ENCODE peak calls at places on chromosomes 2 and 18, in nine cellular contexts. J is BJ, B is GM19239, L is nephron progenitor cell, H is nucleus accumbens, R is glutamatergic neuron, T is non-pigmented ciliary epithelial cell, G is suprapubic skin, O is brain microvascular endothelial cell. U is an unnamed sample.

GRCh38 chr2:43075906-43076585 is 150.4 kb downstream of the ZFP36L2 start:
- DNase-seq in H (no peak), G (no peak), J (no peak), T (no peak), B (no peak), R (no peak), O (peak; percentile 65), L (no peak), U (no peak)

GRCh38 chr2:225182126-225182525 is 139.9 kb upstream of the DOCK10 start:
- DNase-seq in O (no peak), H (no peak), G (no peak), J (no peak), T (no peak), B (no peak), R (no peak), L (no peak), U (no peak)

GRCh38 chr2:174967086-174967485 is 38.1 kb downstream of the CHN1 start:
- DNase-seq in G (no peak), J (no peak), R (no peak), T (no peak), B (no peak), O (no peak), L (no peak), H (no peak), U (no peak)

GRCh38 chr2:239461551-239462515 is 61.0 kb upstream of the HDAC4 start:
- DNase-seq in G (peak; percentile 68), L (no peak), H (no peak), J (no peak), R (no peak), T (no peak), O (no peak), B (no peak), U (peak; percentile 42)

GRCh38 chr2:55618649-55619055 is 1.2 kb upstream of the PPP4R3B start:
- DNase-seq in H (peak; percentile 50), L (peak; percentile 41), B (peak; percentile 48), J (peak; percentile 20), R (peak; percentile 58), T (peak; percentile 17), G (no peak), O (peak; percentile 43), U (no peak)

GRCh38 chr2:80256396-80257167 is 48.0 kb downstream of the LRRTM1 start:
- DNase-seq in R (no peak), H (no peak), J (no peak), L (peak; percentile 6), O (no peak), G (no peak), B (no peak), T (no peak), U (no peak)

GRCh38 chr2:55961318-55961911 is 37.8 kb upstream of the EFEMP1 start:
- DNase-seq in G (no peak), H (no peak), T (no peak), L (no peak), O (peak; percentile 47), B (peak; percentile 12), R (no peak), J (no peak), U (no peak)

GRCh38 chr2:12389354-12390045 is 327.2 kb upstream of the TRIB2 start:
- DNase-seq in B (no peak), L (no peak), O (no peak), T (no peak), R (no peak), H (no peak), J (no peak), G (no peak), U (no peak)

GRCh38 chr2:120465989-120466703 is 120.2 kb downstream of the INHBB start:
- DNase-seq in L (peak; percentile 41), H (no peak), O (no peak), B (no peak), T (no peak), R (peak; percentile 31), J (no peak), G (no peak), U (no peak)

GRCh38 chr2:178157574-178157973 is 36.7 kb upstream of the OSBPL6 start:
- DNase-seq in H (no peak), T (no peak), R (no peak), J (no peak), O (no peak), L (no peak), G (no peak), B (no peak), U (no peak)

GRCh38 chr2:39534095-39534711 is 97.1 kb upstream of the MAP4K3 start:
- DNase-seq in O (no peak), T (no peak), G (no peak), B (no peak), L (no peak), R (no peak), H (no peak), J (no peak), U (no peak)

GRCh38 chr18:70195852-70196434 is 9.5 kb downstream of the RTTN start:
- DNase-seq in L (peak; percentile 11), H (no peak), J (no peak), T (no peak), O (peak; percentile 51), R (no peak), G (no peak), B (no peak), U (no peak)

GRCh38 chr2:46339200-46339599 is 42.0 kb downstream of the EPAS1 start:
- DNase-seq in O (no peak), T (no peak), J (no peak), H (no peak), B (no peak), G (no peak), R (no peak), L (no peak), U (no peak)

GRCh38 chr18:65380986-65381385 is 369.8 kb upstream of the CDH7 start:
- DNase-seq in H (no peak), R (no peak), G (no peak), T (no peak), J (no peak), L (no peak), B (no peak), O (no peak), U (no peak)

GRCh38 chr18:78629426-78629825 is 350.2 kb upstream of the SALL3 start:
- DNase-seq in B (no peak), T (no peak), L (no peak), G (no peak), O (no peak), R (no peak), J (no peak), H (no peak), U (peak; percentile 23)

GRCh38 chr18:78579854-78580577 is 399.6 kb upstream of the SALL3 start:
- DNase-seq in G (no peak), J (no peak), R (no peak), B (no peak), T (no peak), L (no peak), O (no peak), H (no peak), U (no peak)

GRCh38 chr2:235116885-235117492 is 165.2 kb downstream of the SH3BP4 start:
- DNase-seq in B (no peak), L (no peak), T (no peak), G (no peak), H (no peak), J (no peak), O (no peak), R (no peak), U (no peak)

GRCh38 chr2:11539317-11540147 is 5.7 kb downstream of the GREB1 start:
- DNase-seq in G (no peak), J (no peak), R (no peak), T (no peak), B (no peak), H (no peak), L (peak; percentile 62), O (no peak), U (no peak)

GRCh38 chr2:98894331-98895000 is 41.6 kb downstream of the CRACDL start:
- DNase-seq in B (no peak), O (no peak), G (peak; percentile 11), L (no peak), J (no peak), H (no peak), T (no peak), R (no peak), U (no peak)